ENCODE peak calls at places on chromosomes 1 and 21, in four cellular contexts. F is heart left ventricle, U is uterus, C is cardiac fibroblast. J is an unnamed sample.

GRCh38 chr21:15122241-15122640 is 57.4 kb upstream of the NRIP1 start:
- DNase-seq in F (no peak), U (no peak), C (no peak), J (peak)

GRCh38 chr1:211901945-211902344 is 71.4 kb upstream of the LPGAT1 start:
- DNase-seq in F (no peak), U (no peak), C (no peak), J (no peak)

GRCh38 chr1:27403065-27403726 is 10.8 kb downstream of the GPR3 start:
- DNase-seq in F (peak), U (peak), C (peak), J (peak)

GRCh38 chr1:50853325-50853724 is 106.7 kb downstream of the FAF1 start:
- DNase-seq in F (no peak), U (no peak), C (no peak), J (no peak)

GRCh38 chr1:18537386-18538306 is 56.9 kb downstream of the KLHDC7A start:
- DNase-seq in F (no peak), U (no peak), C (no peak), J (no peak)

GRCh38 chr1:179016694-179017382 is 8.9 kb upstream of the FAM20B start:
- DNase-seq in F (peak), U (peak), C (peak), J (peak)

GRCh38 chr1:56056438-56057312 is 522.7 kb downstream of the PLPP3 start:
- DNase-seq in F (no peak), U (no peak), C (peak), J (no peak)

GRCh38 chr1:230509281-230509977 is 83.3 kb upstream of the PGBD5 start:
- DNase-seq in F (no peak), U (no peak), C (peak), J (no peak)

GRCh38 chr1:111471012-111471411 is 2.8 kb upstream of the C1orf162 start:
- DNase-seq in F (peak), U (no peak), C (no peak), J (peak)

GRCh38 chr1:182147136-182147815 is 85.8 kb upstream of the ZNF648 start:
- DNase-seq in F (no peak), U (no peak), C (no peak), J (no peak)

GRCh38 chr21:45067462-45068285 is 6.7 kb upstream of the ADARB1 start:
- DNase-seq in F (no peak), U (no peak), C (no peak), J (no peak)

GRCh38 chr1:39204441-39205081 is at the start of gene MACF1:
- DNase-seq in F (peak), U (peak), C (peak), J (peak)

GRCh38 chr21:18460979-18461378 is 57.4 kb upstream of the TMPRSS15 start:
- DNase-seq in F (no peak), U (no peak), C (no peak), J (no peak)

GRCh38 chr1:235069577-235070563 is 58.8 kb downstream of the TOMM20 start:
- DNase-seq in F (peak), U (no peak), C (peak), J (peak)

GRCh38 chr1:238710697-238711096 is 675.7 kb upstream of the CHRM3 start:
- DNase-seq in F (no peak), U (no peak), C (peak), J (no peak)

GRCh38 chr1:88504601-88505000 is 179.5 kb upstream of the PKN2 start:
- DNase-seq in F (no peak), U (no peak), C (no peak), J (no peak)

J was measured in Right ventricle myocardium superior.